ENCODE peak calls at places on chromosomes 1 and 21, in four cellular contexts. A is astrocyte, Y is H1, G is lower lobe of right lung. F is an unnamed sample. For H3K4me1, the result is how much of the 10 kb centered on the place peaks cover.

GRCh38 chr1:197618065-197618464 is 157.2 kb downstream of the DENND1B start:
- DNase-seq in A (peak), Y (no peak), G (no peak), F (no peak)

GRCh38 chr1:212561501-212561931 is 47.0 kb upstream of the ATF3 start:
- DNase-seq in A (peak), Y (no peak), G (no peak), F (no peak)

GRCh38 chr1:37631039-37631428 is 3.7 kb downstream of the RSPO1 start:
- DNase-seq in A (no peak), Y (no peak), G (no peak), F (no peak)

GRCh38 chr1:235697517-235697916 is 47.9 kb upstream of the GNG4 start:
- DNase-seq in A (no peak), Y (no peak), G (no peak), F (no peak)

GRCh38 chr1:169363046-169363756 is 4.4 kb downstream of the NME7 start:
- DNase-seq in A (peak), Y (no peak), G (no peak), F (peak)

GRCh38 chr21:43879348-43880110 is 14.5 kb downstream of the AGPAT3 start:
- DNase-seq in A (no peak), Y (no peak), G (no peak), F (no peak)

GRCh38 chr1:55531644-55532043 is 316.5 kb upstream of the USP24 start:
- DNase-seq in A (no peak), Y (no peak), G (no peak), F (no peak)

GRCh38 chr1:205430631-205431305 is 8.9 kb upstream of the LEMD1 start:
- DNase-seq in A (peak), Y (no peak), G (peak), F (peak)

GRCh38 chr21:41010981-41011380 is 157.0 kb upstream of the BACE2 start:
- DNase-seq in A (no peak), Y (no peak), G (no peak), F (no peak)

GRCh38 chr1:192901500-192901899 is 92.7 kb downstream of the RGS2 start:
- DNase-seq in A (no peak), Y (no peak), G (no peak), F (no peak)

GRCh38 chr1:205480349-205481278 is 23.9 kb upstream of the CDK18 start:
- DNase-seq in A (no peak), Y (no peak), G (no peak), F (no peak)

GRCh38 chr1:49527606-49528305 is 496.0 kb downstream of the AGBL4 start:
- DNase-seq in A (peak), Y (no peak), G (no peak), F (no peak)

GRCh38 chr1:56644064-56644940 is 812 bp upstream of the PRKAA2 start:
- DNase-seq in A (no peak), Y (no peak), G (no peak), F (no peak)

GRCh38 chr1:37410080-37410479 is 64.3 kb upstream of the ZC3H12A start:
- DNase-seq in A (no peak), Y (no peak), G (no peak), F (no peak)

GRCh38 chr1:166972193-166972592 is 3.1 kb downstream of the ILDR2 start:
- DNase-seq in A (no peak), Y (no peak), G (no peak), F (no peak)

GRCh38 chr1:197200468-197200899 is 54.0 kb upstream of the ASPM start:
- DNase-seq in A (peak), Y (no peak), G (no peak), F (no peak)

GRCh38 chr1:178500091-178500770 is 3.5 kb upstream of the CLEC20A start:
- DNase-seq in A (no peak), Y (no peak), G (no peak), F (peak)

GRCh38 chr1:214957330-214958137 is 125.0 kb upstream of the KCNK2 start:
- DNase-seq in A (peak), Y (no peak), G (no peak), F (no peak)

GRCh38 chr1:203906932-203907331 is 45.5 kb downstream of the SNRPE start:
- DNase-seq in A (peak), Y (no peak), G (no peak), F (no peak)

GRCh38 chr1:201468844-201469644 is at the start of gene PHLDA3:
- DNase-seq in A (peak), Y (peak), G (peak), F (peak)

GRCh38 chr1:38217316-38217715 is 170.7 kb upstream of the POU3F1 start:
- DNase-seq in A (no peak), Y (no peak), G (no peak), F (no peak)

GRCh38 chr1:219340796-219341195 is 167.1 kb downstream of the LYPLAL1 start:
- DNase-seq in A (peak), Y (no peak), G (no peak), F (no peak)

GRCh38 chr1:100881687-100882086 is 13.0 kb downstream of the EXTL2 start:
- DNase-seq in A (no peak), Y (no peak), G (no peak), F (no peak)

GRCh38 chr21:17688912-17689874 is 76.5 kb upstream of the BTG3 start:
- DNase-seq in A (peak), Y (no peak), G (peak), F (peak)

GRCh38 chr21:42225042-42225441 is 6.1 kb downstream of the ABCG1 start:
- DNase-seq in A (no peak), Y (no peak), G (no peak), F (no peak)

GRCh38 chr21:42227909-42228708 is 9.2 kb downstream of the ABCG1 start:
- DNase-seq in A (peak), Y (no peak), G (peak), F (peak)

GRCh38 chr21:42222821-42223390 is 4.0 kb downstream of the ABCG1 start:
- DNase-seq in A (no peak), Y (no peak), G (no peak), F (no peak)

GRCh38 chr21:42223826-42224575 is 5.1 kb downstream of the ABCG1 start:
- DNase-seq in A (no peak), Y (no peak), G (peak), F (no peak)

GRCh38 chr21:42225571-42226155 is 6.7 kb downstream of the ABCG1 start:
- DNase-seq in A (no peak), Y (no peak), G (peak), F (no peak)
- H3K4me1 ChIP-seq in A (under half), Y (under half), G (half or more), F (under half)

GRCh38 chr1:16443975-16444745 is 3.6 kb downstream of the NECAP2 start:
- DNase-seq in A (no peak), Y (no peak), G (no peak), F (no peak)
- H3K4me3 ChIP-seq in A (no peak), Y (no peak), G (peak), F (no peak)

GRCh38 chr1:112702067-112702395 is 4.9 kb downstream of the RHOC start:
- DNase-seq in A (no peak), Y (no peak), G (no peak), F (no peak)
- H3K4me1 ChIP-seq in A (half or more), Y (half or more), G (half or more), F (under half)

GRCh38 chr1:59814901-59815825 is at the start of gene HOOK1:
- DNase-seq in A (no peak), Y (peak), G (no peak), F (no peak)

GRCh38 chr1:59816318-59816878 is 1.6 kb downstream of the HOOK1 start:
- DNase-seq in A (no peak), Y (no peak), G (no peak), F (no peak)

GRCh38 chr1:59814180-59814900 is 409 bp upstream of the HOOK1 start:
- DNase-seq in A (no peak), Y (peak), G (peak), F (peak)

GRCh38 chr1:59819566-59820438 is 5.1 kb downstream of the HOOK1 start:
- DNase-seq in A (no peak), Y (no peak), G (no peak), F (no peak)

DNA sequence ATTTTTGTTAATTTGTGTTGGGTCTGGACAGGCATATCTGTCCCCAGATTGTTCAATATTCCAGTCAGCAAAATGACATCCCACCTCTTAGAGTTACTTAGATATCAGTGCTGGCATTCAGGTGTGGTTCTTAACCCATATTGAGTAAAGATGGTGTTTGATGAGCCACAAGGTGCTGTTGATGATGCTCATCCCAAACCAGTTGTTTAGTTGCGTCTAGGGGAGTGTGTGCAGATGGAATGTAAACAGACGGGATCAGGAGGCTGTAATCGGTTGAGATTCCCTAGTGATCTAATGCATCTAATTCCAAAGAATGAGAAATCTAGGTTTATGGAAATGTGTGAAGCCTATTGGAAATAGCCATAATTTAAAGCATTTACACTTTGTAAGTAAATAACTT is 1.1 kb downstream of the HOOK1 start:
- DNase-seq in A (no peak), Y (no peak), G (no peak), F (peak)
- H3K4me3 ChIP-seq in A (no peak), Y (peak), G (peak), F (peak)

GRCh38 chr1:161771166-161771565 is 5.0 kb downstream of the ATF6 start:
- DNase-seq in A (no peak), Y (no peak), G (no peak), F (no peak)
- H3K4me1 ChIP-seq in A (under half), Y (under half), G (half or more), F (under half)

DNA sequence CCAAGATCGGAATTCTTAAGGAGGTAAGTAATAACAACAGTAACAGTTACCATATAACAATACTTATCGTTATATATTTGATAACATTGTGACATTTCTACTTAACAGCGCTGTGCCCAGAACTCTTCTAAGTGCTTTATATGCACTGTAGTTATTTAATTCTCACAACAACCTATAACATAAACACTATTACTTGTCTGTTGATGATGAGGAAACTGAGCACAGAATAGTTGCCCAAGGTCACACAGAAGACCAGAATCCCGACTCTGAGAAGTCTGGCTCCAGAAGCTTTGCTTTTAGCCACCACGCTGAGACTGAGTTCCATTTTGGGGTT is 2.4 kb upstream of the ANXA9 start:
- DNase-seq in A (no peak), Y (no peak), G (no peak), F (no peak)
- H3K4me3 ChIP-seq in A (no peak), Y (no peak), G (peak), F (no peak)

DNA sequence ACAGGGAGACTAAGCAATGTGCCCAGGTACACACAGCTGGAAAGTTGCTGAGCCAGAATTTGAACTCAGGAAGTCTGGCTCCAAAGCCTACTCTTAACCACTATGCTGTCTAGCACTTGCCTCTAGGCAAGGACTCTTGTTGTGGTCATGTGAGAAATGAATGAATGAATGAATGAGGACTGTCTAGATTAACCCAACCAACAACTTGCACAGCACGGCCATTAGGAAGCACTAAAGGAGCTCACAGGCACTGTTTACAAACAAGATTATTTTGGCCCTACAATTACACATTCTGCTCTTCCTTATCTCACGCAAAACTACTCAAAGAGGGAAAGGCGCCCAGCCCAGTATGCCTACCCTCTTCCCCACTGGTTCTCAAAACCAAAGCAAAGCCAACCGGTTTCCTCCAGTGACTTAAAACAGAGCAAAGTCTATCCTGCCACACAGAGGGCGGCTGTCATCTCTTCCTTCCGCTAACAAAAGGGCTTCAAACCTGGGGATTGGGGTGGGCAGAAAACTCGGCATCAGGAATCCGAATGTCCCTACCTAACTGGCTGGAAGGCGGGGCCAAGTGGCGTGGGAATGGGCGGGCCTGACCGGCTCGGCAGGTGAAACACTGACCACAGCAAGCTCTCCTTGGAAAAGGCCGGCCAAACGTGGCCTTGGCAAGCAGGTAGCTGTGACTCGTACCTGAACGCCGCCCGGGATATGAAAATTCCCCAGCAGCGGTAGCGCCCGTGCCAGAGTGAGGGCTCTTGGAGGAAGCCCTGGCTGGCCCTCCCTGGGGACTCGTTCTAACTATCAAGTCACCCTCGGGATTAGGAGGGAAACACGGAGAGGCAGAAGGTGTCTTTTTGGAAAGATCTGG is 948 bp downstream of the STK40 start:
- DNase-seq in A (no peak), Y (no peak), G (peak), F (peak)
- H3K4me1 ChIP-seq in A (under half), Y (under half), G (half or more), F (under half)

DNA sequence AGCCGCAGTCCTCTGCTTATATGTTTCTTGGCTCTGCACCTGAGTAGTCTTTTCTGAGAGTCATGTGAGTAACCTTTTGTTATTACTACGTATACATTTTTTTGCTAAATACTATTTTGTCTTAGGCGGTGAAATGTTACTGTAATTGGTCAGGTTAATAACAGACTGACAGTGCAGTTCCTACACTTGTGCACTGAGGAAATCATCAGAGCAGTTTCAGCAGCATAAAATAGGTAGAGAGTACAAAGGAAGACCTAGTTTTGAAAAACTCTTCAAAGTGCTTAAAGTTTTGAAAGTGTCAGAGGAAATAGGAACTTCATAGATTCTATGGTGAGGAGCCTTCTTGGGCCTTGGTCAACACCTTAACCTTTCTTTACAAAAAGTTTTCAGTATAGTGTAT is 11.1 kb downstream of the ATF6 start:
- DNase-seq in A (no peak), Y (no peak), G (no peak), F (no peak)
- H3K4me3 ChIP-seq in A (no peak), Y (no peak), G (no peak), F (no peak)

DNA sequence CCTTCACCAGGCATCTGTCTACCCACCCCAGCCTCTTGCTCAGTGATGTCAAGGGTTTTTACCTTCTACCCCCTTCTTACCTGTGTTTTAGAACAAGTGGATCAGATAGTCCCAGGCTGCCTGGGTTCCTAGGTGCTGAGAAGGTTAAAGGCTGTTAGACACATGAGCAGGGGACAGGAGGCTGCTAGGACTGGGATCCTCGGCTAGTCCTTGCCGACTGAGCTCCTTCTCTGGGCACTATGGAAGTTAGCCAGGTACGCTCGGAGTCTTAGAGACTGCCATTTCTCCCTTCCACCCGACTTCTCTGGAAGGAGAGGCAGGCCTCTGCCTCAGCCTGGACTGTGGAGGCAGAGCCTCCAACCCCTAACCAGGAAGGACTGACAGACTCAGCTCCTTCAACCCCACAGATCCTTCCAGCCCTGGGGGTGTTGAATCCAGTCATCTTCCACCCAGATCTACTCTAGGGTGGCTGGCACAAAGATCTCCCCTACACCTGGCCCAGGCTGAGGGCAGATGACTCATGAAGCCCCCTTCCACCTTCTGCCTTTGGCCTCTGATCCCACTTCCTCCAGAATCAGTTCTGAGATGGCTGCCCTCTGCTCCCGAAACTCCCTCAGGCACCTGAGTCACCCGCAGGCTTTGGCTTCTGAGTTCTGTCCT is at the start of gene DYNLT4:
- DNase-seq in A (no peak), Y (no peak), G (peak), F (no peak)
- H3K4me1 ChIP-seq in A (half or more), Y (under half), G (half or more), F (under half)

F was measured in small intestine.